ENCODE peak calls at places on chromosomes 11 and 22, in five cellular contexts. V is PC-3, I is astrocyte, Q is MM.1S, H is H1. Y is an unnamed sample.

GRCh38 chr11:95231881-95232605 is 1.0 kb upstream of the SESN3 start:
- DNase-seq in V (no peak), I (peak), Q (peak), H (no peak), Y (peak)

GRCh38 chr11:69342588-69343330 is 48.8 kb downstream of the MYEOV start:
- DNase-seq in V (no peak), I (no peak), Q (no peak), H (no peak), Y (no peak)

GRCh38 chr22:37610480-37611148 is 2.0 kb downstream of the GGA1 start:
- DNase-seq in V (no peak), I (no peak), Q (no peak), H (no peak), Y (no peak)

GRCh38 chr11:61532136-61533038 is 23.8 kb downstream of the LRRC10B start:
- DNase-seq in V (peak), I (no peak), Q (peak), H (no peak), Y (peak)

GRCh38 chr11:131600591-131600990 is 230.2 kb downstream of the NTM start:
- DNase-seq in V (no peak), I (peak), Q (no peak), H (no peak), Y (no peak)

GRCh38 chr11:123093686-123094085 is 31.8 kb upstream of the HSPA8 start:
- DNase-seq in V (no peak), I (no peak), Q (no peak), H (no peak), Y (no peak)

GRCh38 chr11:97279341-97279740 is 889.5 kb downstream of the JRKL start:
- DNase-seq in V (no peak), I (no peak), Q (no peak), H (no peak), Y (no peak)

GRCh38 chr11:57214494-57214893 is 22.6 kb downstream of the APLNR start:
- DNase-seq in V (peak), I (peak), Q (no peak), H (no peak), Y (no peak)

GRCh38 chr11:269146-269890 is 8.9 kb upstream of the NLRP6 start:
- DNase-seq in V (no peak), I (no peak), Q (peak), H (no peak), Y (no peak)

GRCh38 chr11:130208241-130209127 is 48.9 kb downstream of the ST14 start:
- DNase-seq in V (no peak), I (no peak), Q (no peak), H (no peak), Y (no peak)

GRCh38 chr11:75734491-75735180 is 17.0 kb downstream of the MOGAT2 start:
- DNase-seq in V (peak), I (no peak), Q (peak), H (no peak), Y (no peak)

GRCh38 chr22:40385041-40385782 is 14.8 kb downstream of the SGSM3 start:
- DNase-seq in V (no peak), I (no peak), Q (peak), H (no peak), Y (no peak)

GRCh38 chr22:29156507-29156906 is 49.2 kb upstream of the EMID1 start:
- DNase-seq in V (no peak), I (no peak), Q (no peak), H (no peak), Y (peak)

GRCh38 chr11:119590651-119591308 is 138.2 kb downstream of the NECTIN1 start:
- DNase-seq in V (peak), I (peak), Q (no peak), H (no peak), Y (peak)

GRCh38 chr11:109795234-109795633 is 298.0 kb upstream of the ZC3H12C start:
- DNase-seq in V (no peak), I (peak), Q (no peak), H (no peak), Y (no peak)

GRCh38 chr11:35553831-35554230 is 28.4 kb upstream of the PAMR1 start:
- DNase-seq in V (peak), I (peak), Q (no peak), H (no peak), Y (no peak)

GRCh38 chr11:10584071-10584501 is 15.6 kb upstream of the LYVE1 start:
- DNase-seq in V (no peak), I (peak), Q (no peak), H (no peak), Y (no peak)

GRCh38 chr11:14420223-14420622 is 61.2 kb upstream of the RRAS2 start:
- DNase-seq in V (no peak), I (no peak), Q (no peak), H (no peak), Y (no peak)

GRCh38 chr11:122248130-122248529 is 132.1 kb upstream of the BLID start:
- DNase-seq in V (no peak), I (no peak), Q (no peak), H (no peak), Y (no peak)

GRCh38 chr11:82682003-82682751 is 51.5 kb downstream of the FAM181B start:
- DNase-seq in V (peak), I (peak), Q (peak), H (no peak), Y (peak)

GRCh38 chr11:69684651-69685050 is 9.5 kb upstream of the LTO1 start:
- DNase-seq in V (no peak), I (no peak), Q (no peak), H (no peak), Y (no peak)

GRCh38 chr11:125627236-125627910 is 2.4 kb downstream of the CHEK1 start:
- DNase-seq in V (peak), I (peak), Q (no peak), H (no peak), Y (no peak)
- H3K9ac ChIP-seq in V (peak), I (peak), Q (peak), H (peak), Y (peak)

GRCh38 chr22:42719656-42720262 is 911 bp downstream of the A4GALT start:
- DNase-seq in V (no peak), I (no peak), Q (no peak), H (no peak), Y (peak)
- TF ChIP-seq EZH2 in V (no peak), I (no peak), Q (no peak), H (no peak), Y (no peak)

GRCh38 chr11:1554981-1555712 is 16.9 kb downstream of the DUSP8 start:
- DNase-seq in V (no peak), I (no peak), Q (no peak), H (no peak), Y (no peak)

GRCh38 chr11:1557168-1557884 is 14.7 kb downstream of the DUSP8 start:
- DNase-seq in V (no peak), I (no peak), Q (no peak), H (no peak), Y (no peak)

GRCh38 chr11:1555713-1556153 is 16.3 kb downstream of the DUSP8 start:
- DNase-seq in V (no peak), I (no peak), Q (no peak), H (no peak), Y (no peak)

GRCh38 chr11:1556278-1557167 is 15.5 kb downstream of the DUSP8 start:
- DNase-seq in V (no peak), I (no peak), Q (no peak), H (no peak), Y (no peak)

DNA sequence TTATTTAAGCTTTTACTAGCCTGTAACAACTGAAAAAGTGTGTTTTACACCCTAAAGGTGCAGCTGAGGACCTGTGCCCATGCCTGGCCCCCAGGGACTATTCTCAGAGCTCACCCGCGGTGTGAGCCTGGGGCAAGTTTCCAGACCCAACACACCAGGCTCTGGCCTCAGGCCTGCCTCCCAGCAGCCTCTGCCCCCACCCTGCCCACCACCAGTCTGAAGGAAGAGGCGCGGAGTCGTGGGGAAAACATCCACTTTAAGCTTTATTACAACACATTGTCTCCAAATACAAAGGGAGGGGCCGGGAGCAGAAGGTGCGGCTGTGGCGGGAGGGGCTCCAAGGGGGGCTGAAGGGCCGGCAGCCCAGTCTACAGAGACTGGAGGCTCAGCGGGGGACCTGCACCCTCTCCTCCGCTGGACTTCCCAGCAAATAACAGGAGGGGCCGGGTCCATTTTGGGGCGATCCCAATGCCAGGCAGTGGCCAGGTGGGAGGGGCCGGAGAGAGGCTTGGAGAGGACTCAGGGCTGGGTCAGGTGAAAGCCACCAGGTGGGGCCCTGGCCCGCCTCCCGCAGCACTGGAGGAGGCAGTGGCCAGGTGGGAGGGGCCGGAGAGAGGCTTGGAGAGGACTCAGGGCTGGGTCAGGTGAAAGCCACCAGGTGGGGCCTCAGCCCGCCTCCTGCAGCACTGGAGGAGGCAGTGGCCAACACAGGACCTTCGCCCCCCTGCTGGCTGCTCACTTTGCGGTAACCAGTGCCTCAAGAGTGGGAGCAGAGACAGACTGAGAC is 18.1 kb downstream of the DUSP8 start:
- DNase-seq in V (peak), I (no peak), Q (no peak), H (no peak), Y (no peak)
- TF ChIP-seq CTCF in V (peak), I (no peak), Q (no peak), H (peak), Y (no peak)

DNA sequence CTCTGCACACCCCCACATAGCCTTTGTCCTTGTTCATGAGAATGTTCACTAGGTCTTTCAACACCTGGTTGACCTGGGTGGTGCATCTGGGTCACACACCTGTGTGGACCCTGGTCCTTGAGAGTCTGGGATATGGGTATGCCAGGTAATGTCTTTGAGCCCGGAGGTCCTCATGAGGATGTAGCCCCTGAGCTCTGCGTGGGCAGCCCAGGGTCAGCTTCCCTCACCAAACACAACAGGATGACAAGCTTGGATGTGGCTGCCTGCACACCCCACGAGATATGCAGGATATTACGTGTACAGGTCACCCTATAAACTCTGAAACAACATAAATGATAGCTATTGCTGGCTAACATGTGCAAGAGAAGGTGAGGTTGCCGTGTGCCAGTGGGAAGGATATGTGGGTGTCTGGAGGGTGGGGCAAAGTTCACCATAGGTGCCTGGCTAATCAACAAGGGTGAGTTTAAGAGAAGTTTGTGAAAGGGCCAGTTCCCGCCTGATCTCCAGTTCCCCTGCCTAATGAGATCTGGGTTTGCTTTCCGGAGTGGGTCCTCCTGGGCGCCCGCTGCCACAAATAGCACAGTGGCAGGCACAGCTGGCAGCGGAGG is 1.3 kb upstream of the PPARA start:
- DNase-seq in V (no peak), I (no peak), Q (no peak), H (no peak), Y (no peak)
- H3K9ac ChIP-seq in V (no peak), I (no peak), Q (peak), H (peak), Y (no peak)

Y was measured in neural progenitor cell.